ENCODE peak calls at places on chromosomes 4 and X, in five cellular contexts. V is transverse colon, Z is stomach, U is spleen, Y is upper lobe of left lung. P is an unnamed sample.

GRCh38 chr4:128819082-128819742 is 9.7 kb downstream of the JADE1 start:
- DNase-seq in Y (no peak), Z (no peak), V (no peak), U (no peak), P (no peak)

GRCh38 chrX:3286196-3286920 is 60.1 kb downstream of the MXRA5 start:
- DNase-seq in U (no peak), Y (no peak), V (no peak), Z (no peak), P (no peak)

GRCh38 chr4:85084371-85085170 is 118.1 kb upstream of the WDFY3 start:
- DNase-seq in Z (no peak), U (no peak), V (no peak), Y (no peak), P (no peak)

GRCh38 chrX:1537031-1537715 is at the start of gene P2RY8:
- DNase-seq in Z (peak; percentile 63), V (peak; percentile 74), Y (peak; percentile 87), U (peak; percentile 95), P (peak; percentile 29)

GRCh38 chrX:54178100-54178940 is 4.7 kb downstream of the FAM120C start:
- DNase-seq in V (no peak), Z (no peak), Y (no peak), U (no peak), P (no peak)

GRCh38 chrX:45508459-45508858 is 307.8 kb upstream of the DIPK2B start:
- DNase-seq in U (no peak), V (no peak), Z (no peak), Y (no peak), P (no peak)

GRCh38 chr4:26323807-26324206 is 3.0 kb downstream of the RBPJ start:
- DNase-seq in Y (no peak), V (no peak), U (no peak), Z (no peak), P (no peak)

GRCh38 chr4:26330186-26330787 is 9.5 kb downstream of the RBPJ start:
- DNase-seq in U (no peak), V (no peak), Z (no peak), Y (no peak), P (no peak)

GRCh38 chrX:46715521-46715920 is 43.4 kb downstream of the SLC9A7 start:
- DNase-seq in U (no peak), Y (no peak), V (no peak), Z (no peak), P (no peak)

GRCh38 chr4:7564242-7564641 is 129.5 kb upstream of the PSAPL1 start:
- DNase-seq in Y (no peak), V (no peak), Z (no peak), U (no peak), P (no peak)

GRCh38 chrX:17375361-17375630 is 296 bp downstream of the NHS start:
- DNase-seq in Z (no peak), V (no peak), Y (no peak), U (no peak), P (no peak)

GRCh38 chr4:74874785-74875367 is 58.0 kb upstream of the PARM1 start:
- DNase-seq in Z (peak; percentile 27), V (no peak), U (no peak), Y (no peak), P (no peak)

GRCh38 chr4:57211131-57211530 is 100.9 kb upstream of the IGFBP7 start:
- DNase-seq in V (no peak), U (no peak), Z (no peak), Y (no peak), P (no peak)

GRCh38 chrX:70030242-70030823 is 19.4 kb downstream of the AWAT2 start:
- DNase-seq in Y (no peak), U (peak; percentile 45), V (peak; percentile 13), Z (peak; percentile 43), P (no peak)

GRCh38 chr4:15010038-15010585 is 7.8 kb downstream of the CPEB2 start:
- DNase-seq in Y (no peak), V (no peak), Z (no peak), U (no peak), P (no peak)

GRCh38 chrX:40607381-40607780 is 15.8 kb upstream of the MPC1L start:
- DNase-seq in U (no peak), Z (no peak), V (no peak), Y (no peak), P (no peak)

GRCh38 chr4:87410157-87410556 is 12.2 kb upstream of the NUDT9 start:
- DNase-seq in V (no peak), Z (no peak), Y (no peak), U (no peak), P (no peak)

GRCh38 chrX:9023293-9023692 is 10.6 kb downstream of the FAM9B start:
- DNase-seq in Z (no peak), V (no peak), Y (no peak), U (no peak), P (no peak)

GRCh38 chr4:47483722-47484121 is 1.4 kb upstream of the ATP10D start:
- DNase-seq in Z (no peak), U (no peak), V (no peak), Y (no peak), P (no peak)

GRCh38 chr4:185915817-185916216 is 103.8 kb upstream of the SORBS2 start:
- DNase-seq in V (no peak), Y (no peak), Z (no peak), U (no peak), P (no peak)

GRCh38 chr4:137065306-137065705 is 467.0 kb downstream of the PCDH18 start:
- DNase-seq in Z (no peak), V (no peak), U (no peak), Y (no peak), P (no peak)

GRCh38 chrX:130770615-130771014 is 132.4 kb downstream of the ENOX2 start:
- DNase-seq in U (no peak), V (no peak), Z (no peak), Y (no peak), P (no peak)

GRCh38 chrX:26192204-26192603 is at the start of gene MAGEB6:
- DNase-seq in U (no peak), Z (no peak), Y (no peak), V (no peak), P (no peak)

GRCh38 chr4:114558446-114559020 is 40.1 kb upstream of the UGT8 start:
- DNase-seq in V (no peak), Z (no peak), U (no peak), Y (no peak), P (no peak)

GRCh38 chr4:19772581-19772980 is 479.1 kb upstream of the SLIT2 start:
- DNase-seq in V (no peak), Y (no peak), Z (no peak), U (no peak), P (no peak)

GRCh38 chr4:156312261-156312847 is 358.7 kb upstream of the CTSO start:
- DNase-seq in Z (no peak), Y (no peak), U (no peak), V (no peak), P (no peak)

GRCh38 chrX:149079805-149080406 is 425.2 kb downstream of the IDS start:
- DNase-seq in Z (no peak), U (no peak), Y (no peak), V (no peak), P (no peak)

DNA sequence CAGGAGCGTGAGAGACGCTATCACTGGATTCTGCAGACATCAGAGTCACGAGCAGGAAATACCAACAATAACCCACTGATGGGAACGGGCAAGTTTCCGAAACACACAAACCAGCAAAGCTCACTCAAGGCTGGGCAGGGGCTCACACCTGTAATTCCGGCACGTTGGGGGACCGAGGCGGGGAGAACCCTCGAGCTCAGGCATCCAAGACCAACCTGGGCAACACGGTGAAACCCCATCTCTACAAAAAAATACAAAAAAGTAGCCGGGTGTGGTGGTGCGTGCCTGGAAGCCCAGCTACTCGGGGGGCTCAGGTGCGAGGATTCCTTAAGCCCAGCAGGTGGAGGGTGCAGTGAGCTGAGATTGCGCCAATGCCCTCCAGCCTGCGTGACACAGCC is 17.2 kb upstream of the GTPBP6 start:
- DNase-seq in Z (no peak), Y (no peak), U (peak; percentile 65), V (no peak), P (no peak)
- H3K9me3 ChIP-seq in Z (no peaks in the 10 kb centered on the region), Y (no peaks in the 10 kb centered on the region), U (no peaks in the 10 kb centered on the region), V (no peaks in the 10 kb centered on the region), P (no peaks in the 10 kb centered on the region)

GRCh38 chr4:124713213-124713592 is 671 bp upstream of the ANKRD50 start:
- DNase-seq in U (peak; percentile 81), Z (peak; percentile 51), Y (peak; percentile 5), V (peak; percentile 60), P (no peak)
- TF ChIP-seq POLR2A in U (no peak), Z (no peak), Y (no peak), V (peak; percentile 1), P (no peak)

DNA sequence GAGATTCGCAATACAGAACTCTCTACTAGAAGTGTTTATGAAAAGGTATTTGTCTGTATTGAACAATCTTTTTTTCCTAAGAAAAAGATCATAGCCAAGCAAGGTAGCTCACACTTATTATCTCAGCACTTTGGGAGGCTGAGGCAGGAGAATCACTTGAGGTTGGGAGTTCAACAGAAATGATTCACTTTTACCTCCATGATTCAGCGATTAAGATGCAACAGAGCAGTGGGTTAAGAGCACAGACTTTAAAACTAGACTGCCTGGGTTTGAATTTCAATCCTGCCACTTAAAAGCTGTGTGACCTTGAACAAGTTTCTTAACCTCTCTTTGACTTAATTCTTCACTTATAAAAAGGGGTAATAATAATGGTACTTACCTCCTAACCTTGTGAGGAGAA is 74.3 kb downstream of the TMEM156 start:
- DNase-seq in Z (no peak), U (no peak), Y (no peak), V (no peak), P (no peak)
- H3K9me3 ChIP-seq in Z (no peaks in the 10 kb centered on the region), U (no peaks in the 10 kb centered on the region), Y (no peaks in the 10 kb centered on the region), V (no peaks in the 10 kb centered on the region), P (no peaks in the 10 kb centered on the region)

GRCh38 chr4:38529189-38530115 is 134.5 kb upstream of the KLF3 start:
- DNase-seq in Y (no peak), U (peak; percentile 88), V (peak; percentile 67), Z (peak; percentile 81), P (peak; percentile 34)
- TF ChIP-seq POLR2A in Y (no peak), U (no peak), V (no peak), Z (no peak), P (no peak)

GRCh38 chr4:80374180-80374579 is 38.6 kb downstream of the CFAP299 start:
- DNase-seq in V (no peak), Y (no peak), Z (no peak), U (no peak), P (no peak)
- H3K9me3 ChIP-seq in V (peaks cover 3% of the 10 kb centered on the region), Y (peaks cover 11% of the 10 kb centered on the region), Z (peaks cover 8% of the 10 kb centered on the region), U (no peaks in the 10 kb centered on the region), P (peaks cover 5% of the 10 kb centered on the region)